ENCODE peak calls at places on chromosomes 13 and 19, in five cellular contexts. F is cardiac muscle cell; K is AG04450; J is CD8-positive, alpha-beta T cell; H is lower lobe of right lung. L is an unnamed sample.

GRCh38 chr19:750640-751423 is at the start of gene MISP:
- DNase-seq in H (peak; percentile 80), J (no peak), F (no peak), K (no peak), L (no peak)

GRCh38 chr13:62626771-62627170 is 1211.1 kb upstream of the PCDH20 start:
- DNase-seq in K (no peak), J (no peak), H (no peak), F (no peak), L (no peak)

GRCh38 chr19:35084078-35084762 is 31.4 kb upstream of the FXYD3 start:
- DNase-seq in K (no peak), J (no peak), F (no peak), H (no peak), L (no peak)

GRCh38 chr19:39212377-39212742 is 8.3 kb upstream of the SYCN start:
- DNase-seq in F (peak; percentile 18), J (peak; percentile 63), K (no peak), H (peak; percentile 60), L (no peak)

GRCh38 chr19:33950141-33950805 is 153.6 kb downstream of the KCTD15 start:
- DNase-seq in H (no peak), K (no peak), J (no peak), F (peak; percentile 13), L (peak; percentile 16)

GRCh38 chr13:98443329-98443728 is 133.6 kb downstream of the STK24 start:
- DNase-seq in H (peak; percentile 44), K (peak; percentile 26), J (no peak), F (peak; percentile 19), L (peak; percentile 82)

GRCh38 chr19:38674388-38675133 is 27.1 kb downstream of the ACTN4 start:
- DNase-seq in K (no peak), J (no peak), H (no peak), F (no peak), L (peak; percentile 26)

GRCh38 chr19:29854033-29854432 is 42.2 kb downstream of the CCNE1 start:
- DNase-seq in F (no peak), K (no peak), J (no peak), H (no peak), L (no peak)

GRCh38 chr19:35714601-35715354 is 3.0 kb upstream of the KMT2B start:
- DNase-seq in J (no peak), K (no peak), H (no peak), F (no peak), L (no peak)

GRCh38 chr13:33611016-33611805 is 206.7 kb upstream of the RFC3 start:
- DNase-seq in J (no peak), K (peak; percentile 23), H (no peak), F (peak; percentile 95), L (no peak)

GRCh38 chr19:31350033-31350692 is 927 bp upstream of the TSHZ3 start:
- DNase-seq in J (no peak), H (no peak), F (peak; percentile 45), K (no peak), L (peak; percentile 26)

GRCh38 chr13:114110091-114110829 is 22.2 kb downstream of the RASA3 start:
- DNase-seq in F (no peak), H (peak; percentile 78), J (peak; percentile 79), K (no peak), L (peak; percentile 48)

GRCh38 chr13:60583911-60584753 is 187.1 kb downstream of the TDRD3 start:
- DNase-seq in J (no peak), K (peak; percentile 29), F (peak; percentile 80), H (no peak), L (peak; percentile 84)

GRCh38 chr19:3359850-3360493 is 6.4 kb upstream of the NFIC start:
- DNase-seq in J (no peak), F (peak; percentile 47), K (no peak), H (no peak), L (no peak)

GRCh38 chr19:38837656-38838121 is 6.1 kb upstream of the ECH1 start:
- DNase-seq in J (no peak), K (no peak), F (no peak), H (no peak), L (no peak)

GRCh38 chr13:64510698-64511097 is 2719.4 kb downstream of the PCDH9 start:
- DNase-seq in K (no peak), H (no peak), J (no peak), F (no peak), L (no peak)

GRCh38 chr13:95039415-95039814 is 261.8 kb downstream of the ABCC4 start:
- DNase-seq in J (no peak), F (no peak), H (no peak), K (no peak), L (peak; percentile 9)

GRCh38 chr19:41940443-41941409 is 12.5 kb upstream of the ERFL start:
- DNase-seq in K (no peak), F (no peak), J (no peak), H (no peak), L (no peak)

GRCh38 chr19:23855676-23856075 is 59.0 kb upstream of the ZNF726 start:
- DNase-seq in K (no peak), H (no peak), J (no peak), F (no peak), L (no peak)

GRCh38 chr19:1668339-1669123 is 16.1 kb upstream of the TCF3 start:
- DNase-seq in K (no peak), H (peak; percentile 35), J (no peak), F (peak; percentile 14), L (no peak)

GRCh38 chr13:40379794-40380608 is 286.4 kb downstream of the FOXO1 start:
- DNase-seq in J (no peak), F (no peak), H (no peak), K (no peak), L (no peak)

GRCh38 chr19:10086904-10087256 is 763 bp downstream of the SHFL start:
- DNase-seq in J (peak; percentile 42), K (no peak), F (peak; percentile 22), H (no peak), L (no peak)

GRCh38 chr13:30752201-30752797 is 17.0 kb downstream of the ALOX5AP start:
- DNase-seq in K (no peak), J (no peak), H (no peak), F (peak; percentile 68), L (no peak)

GRCh38 chr19:11496391-11497163 is 9.1 kb downstream of the ZNF653 start:
- DNase-seq in J (peak; percentile 60), F (peak; percentile 88), H (peak; percentile 72), K (peak; percentile 55), L (peak; percentile 81)

GRCh38 chr13:26855071-26855470 is 94.5 kb upstream of the GPR12 start:
- DNase-seq in K (no peak), J (no peak), F (no peak), H (no peak), L (no peak)

GRCh38 chr13:30581582-30581981 is 36.1 kb upstream of the USPL1 start:
- DNase-seq in J (no peak), K (no peak), F (peak; percentile 38), H (no peak), L (no peak)

GRCh38 chr19:32652893-32653625 is 21.9 kb downstream of the ANKRD27 start:
- DNase-seq in H (peak; percentile 79), K (peak; percentile 65), F (peak; percentile 83), J (no peak), L (peak; percentile 40)

GRCh38 chr19:57377498-57378146 is 12.0 kb upstream of the ZNF548 start:
- DNase-seq in J (no peak), F (no peak), H (no peak), K (no peak), L (no peak)

GRCh38 chr13:100203696-100204367 is 114.9 kb downstream of the PCCA start:
- DNase-seq in H (no peak), K (no peak), J (no peak), F (peak; percentile 58), L (peak; percentile 63)

GRCh38 chr13:107211073-107211472 is 643.1 kb upstream of the ARGLU1 start:
- DNase-seq in J (peak; percentile 20), H (peak; percentile 62), F (peak; percentile 94), K (peak; percentile 88), L (peak; percentile 76)

GRCh38 chr19:8655340-8655709 is 24.9 kb downstream of the NFILZ start:
- DNase-seq in F (no peak), H (no peak), K (no peak), J (peak; percentile 50), L (no peak)

GRCh38 chr13:25187596-25187995 is 15.5 kb upstream of the AMER2 start:
- DNase-seq in H (no peak), F (no peak), J (no peak), K (no peak), L (no peak)

GRCh38 chr13:107650081-107650701 is 565.1 kb downstream of the LIG4 start:
- DNase-seq in K (no peak), H (peak; percentile 52), F (peak; percentile 68), J (peak; percentile 12), L (peak; percentile 18)

GRCh38 chr19:45352062-45352461 is 11.5 kb downstream of the KLC3 start:
- DNase-seq in J (no peak), F (no peak), K (no peak), H (no peak), L (no peak)

GRCh38 chr19:50500060-50500752 is 10.8 kb downstream of the JOSD2 start:
- DNase-seq in J (no peak), K (no peak), H (peak; percentile 44), F (no peak), L (no peak)
- TF ChIP-seq CTCF in J (no peak), K (peak; percentile 22), H (no peak), F (peak; percentile 19), L (no peak)

GRCh38 chr19:6719540-6719861 is 949 bp downstream of the C3 start:
- DNase-seq in K (no peak), J (no peak), H (no peak), F (no peak), L (no peak)
- H3K4me3 ChIP-seq in K (no peak overlapping the region), J (no peak overlapping the region), H (peak overlapping the region; percentile 53), F (no peak overlapping the region), L (no peak overlapping the region)

GRCh38 chr13:110308377-110309158 is 1.5 kb downstream of the COL4A2 start:
- DNase-seq in F (peak; percentile 78), K (no peak), H (no peak), J (no peak), L (peak; percentile 67)
- TF ChIP-seq CTCF in F (no peak), K (no peak), H (no peak), J (no peak), L (no peak)

DNA sequence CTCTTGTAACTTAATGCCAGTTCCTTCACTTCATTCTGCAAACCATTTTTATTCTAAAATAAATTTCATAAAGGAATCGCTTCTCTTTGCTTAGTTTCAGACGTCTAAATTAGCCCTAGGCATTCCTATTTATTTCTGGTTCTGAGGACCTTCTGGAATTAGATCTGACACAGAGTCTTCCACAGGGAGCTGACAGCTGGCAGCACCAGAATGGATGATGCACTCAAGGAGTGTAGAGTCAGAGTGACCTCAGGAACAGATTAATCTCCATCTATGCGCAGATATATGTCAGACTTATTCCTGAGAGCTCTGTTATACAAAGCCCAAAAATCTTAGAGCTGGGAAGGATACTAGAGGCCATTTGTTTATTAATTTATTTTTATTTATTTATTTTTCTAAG is 450.7 kb downstream of the HS6ST3 start:
- DNase-seq in F (no peak), K (no peak), H (no peak), J (no peak), L (no peak)
- H3K4me3 ChIP-seq in F (no peak overlapping the region), K (no peak overlapping the region), H (no peak overlapping the region), J (no peak overlapping the region), L (no peak overlapping the region)

DNA sequence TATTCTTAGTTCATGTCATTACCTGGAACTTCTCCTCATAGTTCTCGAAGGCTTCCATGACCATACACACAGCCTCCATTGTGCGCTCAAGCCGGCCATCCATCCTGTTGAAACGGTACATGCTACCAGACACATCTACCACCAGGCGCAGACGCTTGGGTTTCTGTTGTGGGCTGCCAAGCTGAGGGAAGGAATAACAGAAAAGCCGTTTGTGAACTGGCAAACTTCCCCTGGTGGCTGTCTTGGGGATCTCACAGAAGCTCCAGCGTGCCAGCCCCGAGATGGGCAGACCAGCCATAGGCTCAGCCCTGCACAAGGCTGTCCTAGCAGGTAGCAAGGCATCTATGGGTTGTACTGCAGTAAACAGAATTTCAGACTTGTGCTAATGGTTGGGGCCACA is 130.1 kb downstream of the RGCC start:
- DNase-seq in K (no peak), J (peak; percentile 44), F (no peak), H (no peak), L (no peak)
- TF ChIP-seq CTCF in K (no peak), J (peak; percentile 60), F (peak; percentile 2), H (no peak), L (no peak)

L was measured in AG10803.